ENCODE peak calls at places on chromosomes 12 and 14, in four cellular contexts. F, Z, N and T are unnamed samples.
A peak's percentile ranks its signal among the peaks of the same experiment; 100 is the strongest.

GRCh38 chr14:96136361-96136760 is 68.3 kb upstream of the BDKRB2 start:
- DNase-seq in F (peak; percentile 85), Z (peak; percentile 78), N (no peak), T (no peak)

GRCh38 chr14:34094384-34094783 is 143.5 kb upstream of the EGLN3 start:
- DNase-seq in F (no peak), Z (no peak), N (no peak), T (no peak)

GRCh38 chr12:101969-102878 is 35.7 kb downstream of the IQSEC3 start:
- DNase-seq in F (no peak), Z (no peak), N (no peak), T (no peak)

GRCh38 chr12:132355742-132356681 is 26.6 kb upstream of the GALNT9 start:
- DNase-seq in F (no peak), Z (no peak), N (no peak), T (no peak)

GRCh38 chr14:37150414-37150813 is 22.0 kb downstream of the SLC25A21 start:
- DNase-seq in F (peak; percentile 58), Z (peak; percentile 35), N (no peak), T (no peak)

GRCh38 chr12:106981781-106982180 is 5.2 kb downstream of the MTERF2 start:
- DNase-seq in F (no peak), Z (peak; percentile 85), N (no peak), T (no peak)

GRCh38 chr12:26153421-26154154 is 28.8 kb upstream of the BHLHE41 start:
- DNase-seq in F (peak; percentile 88), Z (peak; percentile 91), N (no peak), T (no peak)

GRCh38 chr12:75712223-75712622 is 200.8 kb upstream of the KRR1 start:
- DNase-seq in F (no peak), Z (no peak), N (no peak), T (no peak)

GRCh38 chr14:22976620-22977433 is 5.5 kb downstream of the AJUBA start:
- DNase-seq in F (peak; percentile 62), Z (peak; percentile 72), N (no peak), T (no peak)

GRCh38 chr14:24403294-24404013 is 4.7 kb downstream of the NYNRIN start:
- DNase-seq in F (peak; percentile 28), Z (peak; percentile 45), N (no peak), T (no peak)

GRCh38 chr12:116135209-116135930 is 142.1 kb downstream of the MED13L start:
- DNase-seq in F (peak; percentile 87), Z (peak; percentile 65), N (no peak), T (no peak)

GRCh38 chr12:107632246-107632645 is 53.4 kb upstream of the PWP1 start:
- DNase-seq in F (no peak), Z (no peak), N (no peak), T (no peak)

GRCh38 chr12:5503371-5503770 is 71.5 kb downstream of the NTF3 start:
- DNase-seq in F (no peak), Z (no peak), N (no peak), T (no peak)

GRCh38 chr12:102740157-102741032 is 176.6 kb downstream of the PAH start:
- DNase-seq in F (no peak), Z (peak; percentile 41), N (no peak), T (no peak)

GRCh38 chr12:48029811-48030650 is 25.8 kb upstream of the COL2A1 start:
- DNase-seq in F (no peak), Z (no peak), N (no peak), T (no peak)

GRCh38 chr12:105983622-105984325 is 155.0 kb downstream of the NUAK1 start:
- DNase-seq in F (no peak), Z (peak; percentile 56), N (no peak), T (no peak)

GRCh38 chr14:68506645-68507405 is 286.0 kb downstream of the ZFP36L1 start:
- DNase-seq in F (no peak), Z (no peak), N (no peak), T (no peak)

GRCh38 chr14:39998854-39999253 is 566.6 kb upstream of the FBXO33 start:
- DNase-seq in F (no peak), Z (no peak), N (no peak), T (no peak)

GRCh38 chr14:69586420-69586819 is 11.7 kb upstream of the CCDC177 start:
- DNase-seq in F (peak; percentile 90), Z (peak; percentile 20), N (no peak), T (no peak)

GRCh38 chr14:102826161-102826560 is 48.9 kb downstream of the TRAF3 start:
- DNase-seq in F (no peak), Z (no peak), N (no peak), T (no peak)

GRCh38 chr14:36363704-36364103 is 43.3 kb upstream of the MBIP start:
- DNase-seq in F (no peak), Z (no peak), N (no peak), T (no peak)